ENCODE peak calls at places on chromosomes 16 and 17, in seven cellular contexts. Q, M, Z, Y, K, I and H are unnamed samples.

GRCh38 chr16:2842340-2843000 is 12.4 kb downstream of the ZG16B start:
- DNase-seq in I (no peak), Y (no peak), Z (no peak), K (peak; percentile 56), M (peak; percentile 50), Q (no peak), H (peak; percentile 37)

GRCh38 chr17:2436516-2436915 is 35.7 kb upstream of the MNT start:
- DNase-seq in Y (no peak), Z (no peak), Q (no peak), M (no peak), K (no peak), I (no peak), H (no peak)

GRCh38 chr16:15879255-15879804 is 9.1 kb downstream of the CEP20 start:
- DNase-seq in Q (peak; percentile 90), K (peak; percentile 91), M (no peak), I (no peak), Z (peak; percentile 78), Y (peak; percentile 96), H (no peak)

GRCh38 chr17:42405963-42406495 is 17.0 kb downstream of the CAVIN1 start:
- DNase-seq in K (peak; percentile 56), Q (peak; percentile 90), Z (no peak), M (peak; percentile 90), I (peak; percentile 96), Y (peak; percentile 59), H (peak; percentile 66)

GRCh38 chr17:37259030-37259735 is 116.6 kb upstream of the C17orf78 start:
- DNase-seq in Q (no peak), Y (peak; percentile 76), M (no peak), I (no peak), K (peak; percentile 86), Z (no peak), H (no peak)

GRCh38 chr17:75457047-75457654 is 716 bp downstream of the TMEM94 start:
- DNase-seq in I (no peak), M (peak; percentile 27), Y (peak; percentile 45), K (peak; percentile 69), Q (no peak), Z (no peak), H (no peak)

GRCh38 chr17:64991726-64992125 is 64.8 kb downstream of the GNA13 start:
- DNase-seq in M (no peak), I (no peak), Z (no peak), Q (no peak), K (no peak), Y (no peak), H (no peak)

GRCh38 chr17:2055494-2056220 is 754 bp downstream of the HIC1 start:
- DNase-seq in Z (no peak), Y (peak; percentile 55), I (no peak), K (no peak), M (no peak), Q (no peak), H (no peak)

GRCh38 chr16:56824335-56824734 is 40.7 kb upstream of the SLC12A3 start:
- DNase-seq in Y (no peak), I (no peak), K (peak; percentile 18), Q (peak; percentile 39), Z (no peak), M (peak; percentile 29), H (no peak)

GRCh38 chr17:59378621-59379194 is 47.3 kb downstream of the YPEL2 start:
- DNase-seq in Y (peak; percentile 82), Q (no peak), K (peak; percentile 93), Z (peak; percentile 47), M (no peak), I (no peak), H (no peak)

GRCh38 chr17:15463363-15463762 is 4.1 kb downstream of the CDRT4 start:
- DNase-seq in K (peak; percentile 93), Y (peak; percentile 92), Q (no peak), M (peak; percentile 41), Z (peak; percentile 87), I (peak; percentile 37), H (no peak)

GRCh38 chr16:30104090-30104489 is 8.1 kb upstream of the YPEL3 start:
- DNase-seq in Q (no peak), Z (no peak), I (no peak), M (no peak), K (no peak), Y (no peak), H (no peak)

DNA sequence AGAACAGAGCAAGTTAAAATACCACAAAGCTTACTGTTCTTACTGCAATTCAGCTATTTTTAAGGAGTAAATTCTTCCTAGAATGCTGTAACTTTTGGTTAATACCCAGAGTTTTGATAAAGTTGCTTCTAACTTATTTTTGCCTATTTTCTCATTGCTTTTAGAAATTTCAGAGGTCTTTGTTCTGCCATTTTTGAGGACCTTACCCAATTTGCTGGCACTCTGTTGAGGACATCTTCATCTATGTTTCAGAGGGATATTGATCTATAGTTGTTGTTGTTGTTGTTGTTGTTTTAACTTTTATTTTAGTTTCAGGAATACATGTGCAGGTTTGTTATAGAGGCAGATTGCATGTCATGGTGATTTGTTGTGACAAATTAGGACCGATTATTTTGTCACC is 111.0 kb upstream of the NACA2 start:
- DNase-seq in M (no peak), Z (no peak), I (no peak), Q (no peak), K (no peak), Y (no peak), H (no peak)
- H3K9me3 ChIP-seq in M (peaks cover 9% of the 10 kb centered on the region), Z (peaks cover 3% of the 10 kb centered on the region), I (peaks cover 3% of the 10 kb centered on the region), Q (peaks cover 41% of the 10 kb centered on the region), K (no peaks in the 10 kb centered on the region), Y (peaks cover 19% of the 10 kb centered on the region), H (peaks cover 9% of the 10 kb centered on the region)

GRCh38 chr17:43546317-43547188 is at the start of gene ETV4:
- DNase-seq in Q (peak; percentile 100), M (peak; percentile 89), K (peak; percentile 91), Z (peak; percentile 78), Y (peak; percentile 89), I (peak; percentile 88), H (peak; percentile 75)

GRCh38 chr17:43543771-43544575 is 2.2 kb downstream of the ETV4 start:
- DNase-seq in I (no peak), Z (no peak), K (no peak), Q (no peak), Y (no peak), M (no peak), H (no peak)

GRCh38 chr17:43547189-43547550 is 1.0 kb upstream of the ETV4 start:
- DNase-seq in Q (no peak), Z (no peak), I (no peak), M (no peak), Y (no peak), K (no peak), H (no peak)

GRCh38 chr17:43543300-43543699 is 2.8 kb downstream of the ETV4 start:
- DNase-seq in I (no peak), Y (peak; percentile 19), K (no peak), Q (no peak), Z (no peak), M (no peak), H (no peak)

DNA sequence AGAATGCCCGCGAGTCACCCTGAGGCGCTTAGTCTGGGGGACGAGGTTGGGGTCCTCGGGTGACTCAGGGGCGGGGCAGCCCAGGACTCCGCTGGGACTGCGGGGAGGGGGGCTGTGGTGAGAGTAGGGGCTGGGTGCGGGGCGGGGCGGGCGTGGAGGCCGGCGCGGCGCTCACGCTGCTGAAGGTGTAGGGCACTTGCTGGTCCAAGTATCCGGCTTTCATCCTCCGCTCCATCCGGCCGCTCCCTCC is 832 bp downstream of the ETV4 start:
- DNase-seq in Q (peak; percentile 87), Z (no peak), K (no peak), M (peak; percentile 28), Y (peak; percentile 18), I (no peak), H (peak; percentile 16)
- H3K9me3 ChIP-seq in Q (no peaks in the 10 kb centered on the region), Z (no peaks in the 10 kb centered on the region), K (no peaks in the 10 kb centered on the region), M (no peaks in the 10 kb centered on the region), Y (no peaks in the 10 kb centered on the region), I (no peaks in the 10 kb centered on the region), H (no peaks in the 10 kb centered on the region)

DNA sequence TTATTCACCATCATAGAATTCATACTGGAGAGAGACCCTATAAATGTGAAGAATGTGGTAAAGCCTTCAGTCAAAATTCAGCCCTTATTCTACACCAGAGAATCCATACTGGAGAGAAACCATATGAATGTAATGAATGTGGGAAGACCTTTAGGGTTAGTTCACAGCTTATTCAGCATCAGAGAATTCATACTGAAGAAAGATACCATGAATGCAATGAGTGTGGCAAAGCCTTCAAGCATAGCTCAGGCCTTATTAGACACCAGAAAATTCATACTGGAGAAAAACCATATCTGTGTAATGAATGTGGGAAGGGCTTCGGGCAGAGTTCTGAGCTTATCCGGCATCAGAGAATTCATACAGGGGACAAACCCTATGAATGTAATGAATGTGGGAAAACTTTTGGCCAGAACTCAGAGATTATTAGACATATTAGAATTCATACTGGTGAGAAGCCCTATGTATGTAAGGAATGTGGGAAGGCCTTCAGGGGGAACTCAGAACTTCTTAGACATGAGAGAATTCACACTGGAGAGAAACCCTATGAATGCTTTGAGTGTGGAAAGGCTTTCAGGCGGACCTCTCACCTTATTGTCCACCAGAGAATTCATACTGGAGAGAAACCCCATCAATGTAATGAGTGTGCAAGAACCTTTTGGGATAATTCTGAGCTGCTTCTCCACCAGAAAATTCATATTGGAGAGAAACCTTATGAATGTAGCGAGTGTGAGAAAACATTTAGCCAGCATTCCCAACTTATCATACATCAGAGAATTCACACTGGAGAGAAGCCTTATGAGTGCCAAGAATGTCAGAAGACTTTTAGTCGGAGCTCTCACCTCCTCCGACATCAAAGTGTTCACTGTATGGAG is 14.1 kb downstream of the ZFP3 start:
- DNase-seq in Q (no peak), Y (no peak), I (no peak), Z (no peak), K (no peak), M (no peak), H (no peak)
- H3K9me3 ChIP-seq in Q (peaks cover 100% of the 10 kb centered on the region), Y (peaks cover 84% of the 10 kb centered on the region), I (peaks cover 37% of the 10 kb centered on the region), Z (peaks cover 73% of the 10 kb centered on the region), K (peaks cover 4% of the 10 kb centered on the region), M (peaks cover 78% of the 10 kb centered on the region), H (peaks cover 57% of the 10 kb centered on the region)

DNA sequence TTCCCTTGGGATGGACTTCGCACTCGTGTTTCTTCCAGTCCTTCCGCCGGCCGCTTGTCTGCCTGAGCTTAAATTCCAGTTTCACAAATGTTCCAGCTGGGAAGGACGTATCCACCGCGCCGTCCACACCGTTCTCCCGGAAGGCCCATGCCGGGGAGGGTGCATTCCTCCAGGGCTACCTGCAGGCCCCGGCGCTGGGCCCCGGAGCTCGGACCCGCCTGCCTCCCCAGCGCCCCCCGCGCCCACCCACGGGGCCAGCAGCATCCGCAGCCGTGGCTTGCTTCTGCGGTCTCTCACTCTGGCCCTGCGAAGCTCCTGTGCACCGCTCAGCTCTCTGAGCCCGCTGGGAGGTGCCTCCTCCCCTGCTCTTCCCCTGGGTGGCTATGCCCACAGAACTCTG is 2084.1 kb downstream of the TP53TG3F start:
- DNase-seq in Q (no peak), I (no peak), Y (no peak), K (no peak), M (no peak), Z (no peak), H (no peak)
- H3K9me3 ChIP-seq in Q (no peaks in the 10 kb centered on the region), I (no peaks in the 10 kb centered on the region), Y (peaks cover 4% of the 10 kb centered on the region), K (no peaks in the 10 kb centered on the region), M (no peaks in the 10 kb centered on the region), Z (peaks cover 16% of the 10 kb centered on the region), H (no peaks in the 10 kb centered on the region)